ENCODE peak calls at places on chromosomes 4 and X, in seven cellular contexts. V is pancreas, B is thoracic aorta, R is OCI-LY7, A is HCT116, O is tibial nerve, N is colonic mucosa. I is an unnamed sample. For H3K4me1, the result is how much of the 10 kb centered on the place peaks cover.

GRCh38 chrX:19709812-19710518 is 177.4 kb downstream of the SH3KBP1 start:
- DNase-seq in V (no peak), B (no peak), R (no peak), A (peak), O (no peak), N (no peak), I (no peak)

GRCh38 chr4:2252530-2252924 is 9.4 kb downstream of the MXD4 start:
- DNase-seq in V (peak), B (peak), R (no peak), A (no peak), O (no peak), N (peak), I (no peak)

GRCh38 chr4:99180367-99181169 is 36.5 kb upstream of the ADH4 start:
- DNase-seq in V (peak), B (no peak), R (no peak), A (no peak), O (peak), N (no peak), I (no peak)

GRCh38 chr4:47085661-47086060 is 54.3 kb downstream of the GABRB1 start:
- DNase-seq in V (no peak), B (no peak), R (no peak), A (no peak), O (no peak), N (no peak), I (no peak)

GRCh38 chr4:139872274-139872673 is 206.7 kb downstream of the MGST2 start:
- DNase-seq in V (no peak), B (no peak), R (no peak), A (no peak), O (no peak), N (no peak), I (no peak)

GRCh38 chr4:148057425-148058020 is 325.6 kb downstream of the ARHGAP10 start:
- DNase-seq in V (no peak), B (no peak), R (peak), A (no peak), O (no peak), N (no peak), I (no peak)

GRCh38 chr4:187238646-187239045 is 515.0 kb upstream of the FAT1 start:
- DNase-seq in V (no peak), B (no peak), R (no peak), A (no peak), O (no peak), N (no peak), I (no peak)

GRCh38 chr4:111854494-111855087 is 290.7 kb upstream of the FAM241A start:
- DNase-seq in V (no peak), B (no peak), R (peak), A (peak), O (no peak), N (peak), I (peak)

GRCh38 chr4:825063-825968 is 613 bp downstream of the CPLX1 start:
- DNase-seq in V (peak), B (no peak), R (no peak), A (no peak), O (no peak), N (no peak), I (peak)

GRCh38 chrX:7170903-7171302 is 22.9 kb upstream of the PUDP start:
- DNase-seq in V (no peak), B (no peak), R (peak), A (no peak), O (no peak), N (peak), I (peak)

GRCh38 chr4:76723916-76724315 is 174.0 kb downstream of the SOWAHB start:
- DNase-seq in V (no peak), B (no peak), R (no peak), A (peak), O (no peak), N (no peak), I (no peak)

GRCh38 chr4:84063618-84064017 is 435.5 kb downstream of the NKX6-1 start:
- DNase-seq in V (peak), B (no peak), R (no peak), A (no peak), O (no peak), N (no peak), I (peak)

GRCh38 chrX:80216086-80216485 is 201.5 kb downstream of the TBX22 start:
- DNase-seq in V (no peak), B (no peak), R (no peak), A (no peak), O (no peak), N (no peak), I (no peak)

GRCh38 chr4:26859762-26860156 is 882 bp upstream of the STIM2 start:
- DNase-seq in V (peak), B (no peak), R (peak), A (no peak), O (no peak), N (peak), I (no peak)

GRCh38 chr4:136036744-136037143 is 1495.5 kb downstream of the PCDH18 start:
- DNase-seq in V (no peak), B (no peak), R (no peak), A (peak), O (no peak), N (no peak), I (no peak)

GRCh38 chr4:155954118-155954503 is 445 bp upstream of the CTSO start:
- DNase-seq in V (no peak), B (no peak), R (no peak), A (no peak), O (no peak), N (peak), I (no peak)

GRCh38 chr4:61500883-61501282 is 300.8 kb downstream of the ADGRL3 start:
- DNase-seq in V (no peak), B (no peak), R (no peak), A (no peak), O (no peak), N (no peak), I (peak)

GRCh38 chr4:3413675-3414420 is 27.9 kb upstream of the HGFAC start:
- DNase-seq in V (no peak), B (no peak), R (no peak), A (no peak), O (no peak), N (no peak), I (no peak)

GRCh38 chr4:184937030-184937710 is 81.1 kb upstream of the HELT start:
- DNase-seq in V (no peak), B (no peak), R (no peak), A (no peak), O (no peak), N (peak), I (no peak)

GRCh38 chr4:41538017-41538733 is at the start of gene LIMCH1:
- DNase-seq in V (no peak), B (peak), R (no peak), A (no peak), O (peak), N (no peak), I (no peak)

GRCh38 chrX:153913701-153914100 is 9.2 kb downstream of the AVPR2 start:
- DNase-seq in V (no peak), B (no peak), R (no peak), A (no peak), O (no peak), N (no peak), I (no peak)

GRCh38 chr4:159206427-159206871 is 103.6 kb downstream of the RAPGEF2 start:
- DNase-seq in V (no peak), B (no peak), R (no peak), A (no peak), O (no peak), N (no peak), I (no peak)

GRCh38 chrX:108696690-108697089 is 39.7 kb downstream of the IRS4 start:
- DNase-seq in V (no peak), B (no peak), R (no peak), A (no peak), O (no peak), N (no peak), I (no peak)

GRCh38 chr4:142549726-142550463 is 296.2 kb downstream of the INPP4B start:
- DNase-seq in V (peak), B (no peak), R (no peak), A (peak), O (no peak), N (no peak), I (no peak)

GRCh38 chr4:140052050-140052449 is 101.9 kb downstream of the MAML3 start:
- DNase-seq in V (peak), B (no peak), R (peak), A (peak), O (peak), N (peak), I (peak)

DNA sequence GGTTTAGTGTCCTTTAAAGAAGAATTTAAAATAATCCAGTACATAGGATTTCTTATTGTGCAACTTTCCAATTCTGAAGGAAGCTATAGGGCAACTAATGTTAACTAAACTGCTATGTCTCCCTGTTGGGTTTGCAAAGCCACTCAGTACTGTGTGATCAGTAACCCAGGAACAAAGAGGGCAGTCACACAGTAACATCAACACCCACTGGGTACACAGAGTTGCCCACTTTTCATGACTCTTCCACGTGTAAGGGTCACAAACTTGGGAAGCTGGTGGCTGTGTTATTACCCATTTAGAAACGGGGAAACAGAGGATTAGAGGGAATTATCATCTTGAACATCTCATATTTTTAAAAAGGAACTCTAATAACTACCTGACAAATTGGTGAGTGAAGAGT is 555.0 kb upstream of the DIPK2B start:
- DNase-seq in V (no peak), B (no peak), R (no peak), A (no peak), O (no peak), N (no peak), I (no peak)
- H3K4me1 ChIP-seq in V (under half), B (under half), R (under half), A (half or more), O (under half), N (under half), I (under half)

DNA sequence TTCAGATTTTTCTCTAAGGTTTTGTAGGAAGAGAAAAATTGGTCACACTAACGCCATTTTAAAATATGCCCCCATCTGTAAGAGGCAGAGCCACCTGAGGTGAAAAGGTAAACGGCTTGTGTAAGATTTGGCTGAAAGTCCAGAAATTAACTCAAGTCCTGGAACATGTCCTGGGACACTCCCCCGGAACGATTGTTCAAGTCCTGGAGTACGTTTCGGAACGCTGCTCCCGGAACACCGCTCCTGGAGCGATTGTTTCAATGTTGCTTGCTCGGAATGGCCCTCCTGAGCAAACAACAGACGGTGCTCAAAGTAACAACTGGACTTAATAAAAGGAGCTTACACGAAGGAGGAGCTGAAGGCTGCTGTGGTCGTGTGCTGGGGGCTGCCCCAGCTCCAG is 796.5 kb upstream of the SLIT2 start:
- DNase-seq in V (no peak), B (no peak), R (no peak), A (peak), O (no peak), N (no peak), I (no peak)
- H3K4me3 ChIP-seq in V (no peak), B (no peak), R (no peak), A (peak), O (no peak), N (no peak), I (no peak)

GRCh38 chr4:153947124-153947523 is 158.2 kb upstream of the SFRP2 start:
- DNase-seq in V (no peak), B (no peak), R (no peak), A (no peak), O (no peak), N (no peak), I (no peak)
- TF ChIP-seq CTCF in V (no peak), B (no peak), R (no peak), A (no peak), O (no peak), N (no peak), I (no peak)

DNA sequence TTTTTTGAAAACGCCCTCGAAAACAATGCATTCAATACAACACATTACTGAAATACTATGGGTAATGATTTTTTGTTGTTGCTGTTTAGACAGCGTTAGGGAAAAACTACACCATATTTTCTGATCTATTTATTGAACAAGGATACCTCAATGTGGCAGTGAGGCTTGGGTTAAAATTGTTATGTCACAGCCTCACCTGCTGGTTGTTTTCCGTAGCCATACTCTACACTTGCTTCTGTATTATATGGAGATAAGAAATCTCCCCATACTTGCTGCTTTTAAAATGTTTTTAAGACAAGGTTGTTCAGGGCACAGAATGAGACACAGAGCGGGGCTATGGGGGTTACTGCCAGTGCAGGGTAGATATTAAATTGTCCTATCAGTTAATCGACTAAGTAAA is 221.6 kb upstream of the FTHL17 start:
- DNase-seq in V (no peak), B (no peak), R (peak), A (no peak), O (no peak), N (no peak), I (no peak)
- H3K4me1 ChIP-seq in V (under half), B (under half), R (under half), A (under half), O (under half), N (under half), I (under half)

I was measured in BE2C.